ENCODE peak calls at places on chromosome 1, in ten cellular contexts. One of them, this sample, is unnamed. For H3K4me1, the result is how much of the 10 kb centered on the place peaks cover.

GRCh38 chr1:44084998-44085675 is 33.5 kb upstream of the KLF17 start:
- DNase-seq in tibial nerve: no peak
- DNase-seq in ovary: no peak
- DNase-seq in endodermal cell: no peak
- DNase-seq in Peyer's patch: no peak
- DNase-seq in left ventricle myocardium inferior: no peak
- DNase-seq in IMR-90: peak
- DNase-seq in astrocyte: peak
- DNase-seq in uterus: no peak
- DNase-seq in MM.1S: no peak
- DNase-seq in this sample: no peak

GRCh38 chr1:76474922-76475321 is 392.4 kb upstream of the ST6GALNAC5 start:
- DNase-seq in tibial nerve: no peak
- DNase-seq in ovary: no peak
- DNase-seq in endodermal cell: no peak
- DNase-seq in Peyer's patch: no peak
- DNase-seq in left ventricle myocardium inferior: no peak
- DNase-seq in IMR-90: no peak
- DNase-seq in astrocyte: no peak
- DNase-seq in uterus: no peak
- DNase-seq in MM.1S: no peak
- DNase-seq in this sample: no peak

GRCh38 chr1:3886691-3887090 is 13.4 kb downstream of the C1orf174 start:
- DNase-seq in tibial nerve: no peak
- DNase-seq in ovary: no peak
- DNase-seq in endodermal cell: no peak
- DNase-seq in Peyer's patch: no peak
- DNase-seq in left ventricle myocardium inferior: no peak
- DNase-seq in IMR-90: no peak
- DNase-seq in astrocyte: no peak
- DNase-seq in uterus: no peak
- DNase-seq in MM.1S: no peak
- DNase-seq in this sample: no peak

GRCh38 chr1:116164056-116164889 is 53.1 kb downstream of the MAB21L3 start:
- DNase-seq in tibial nerve: no peak
- DNase-seq in ovary: no peak
- DNase-seq in endodermal cell: peak
- DNase-seq in Peyer's patch: no peak
- DNase-seq in left ventricle myocardium inferior: peak
- DNase-seq in IMR-90: no peak
- DNase-seq in astrocyte: no peak
- DNase-seq in uterus: no peak
- DNase-seq in MM.1S: no peak
- DNase-seq in this sample: peak

GRCh38 chr1:229563241-229563640 is 4.7 kb upstream of the ABCB10 start:
- DNase-seq in tibial nerve: no peak
- DNase-seq in ovary: no peak
- DNase-seq in endodermal cell: peak
- DNase-seq in Peyer's patch: no peak
- DNase-seq in left ventricle myocardium inferior: no peak
- DNase-seq in IMR-90: no peak
- DNase-seq in astrocyte: no peak
- DNase-seq in uterus: no peak
- DNase-seq in MM.1S: no peak
- DNase-seq in this sample: no peak

GRCh38 chr1:222073307-222073995 is 331.6 kb upstream of the DUSP10 start:
- DNase-seq in tibial nerve: no peak
- DNase-seq in ovary: no peak
- DNase-seq in endodermal cell: no peak
- DNase-seq in Peyer's patch: no peak
- DNase-seq in left ventricle myocardium inferior: no peak
- DNase-seq in IMR-90: peak
- DNase-seq in astrocyte: peak
- DNase-seq in uterus: no peak
- DNase-seq in MM.1S: no peak
- DNase-seq in this sample: no peak

GRCh38 chr1:39915499-39916129 is 13.9 kb upstream of the MYCL start:
- DNase-seq in tibial nerve: no peak
- DNase-seq in ovary: no peak
- DNase-seq in endodermal cell: no peak
- DNase-seq in Peyer's patch: no peak
- DNase-seq in left ventricle myocardium inferior: no peak
- DNase-seq in IMR-90: no peak
- DNase-seq in astrocyte: no peak
- DNase-seq in uterus: no peak
- DNase-seq in MM.1S: no peak
- DNase-seq in this sample: no peak

GRCh38 chr1:25030674-25031589 is 100.9 kb upstream of the RUNX3 start:
- DNase-seq in tibial nerve: no peak
- DNase-seq in ovary: no peak
- DNase-seq in endodermal cell: no peak
- DNase-seq in Peyer's patch: peak
- DNase-seq in left ventricle myocardium inferior: no peak
- DNase-seq in IMR-90: peak
- DNase-seq in astrocyte: peak
- DNase-seq in uterus: no peak
- DNase-seq in MM.1S: no peak
- DNase-seq in this sample: no peak

GRCh38 chr1:19074902-19075721 is 118.6 kb upstream of the IFFO2 start:
- DNase-seq in tibial nerve: no peak
- DNase-seq in ovary: no peak
- DNase-seq in endodermal cell: no peak
- DNase-seq in Peyer's patch: no peak
- DNase-seq in left ventricle myocardium inferior: no peak
- DNase-seq in IMR-90: no peak
- DNase-seq in astrocyte: peak
- DNase-seq in uterus: no peak
- DNase-seq in MM.1S: no peak
- DNase-seq in this sample: no peak
- H3K4me1 ChIP-seq in tibial nerve: under half
- H3K4me1 ChIP-seq in ovary: under half
- H3K4me1 ChIP-seq in endodermal cell: under half
- H3K4me1 ChIP-seq in Peyer's patch: under half
- H3K4me1 ChIP-seq in left ventricle myocardium inferior: under half
- H3K4me1 ChIP-seq in IMR-90: under half
- H3K4me1 ChIP-seq in astrocyte: under half
- H3K4me1 ChIP-seq in uterus: under half
- H3K4me1 ChIP-seq in MM.1S: under half
- H3K4me1 ChIP-seq in this sample: under half

GRCh38 chr1:153352523-153352922 is 3.9 kb upstream of the PGLYRP4 start:
- DNase-seq in tibial nerve: no peak
- DNase-seq in ovary: peak
- DNase-seq in endodermal cell: peak
- DNase-seq in Peyer's patch: peak
- DNase-seq in left ventricle myocardium inferior: peak
- DNase-seq in IMR-90: peak
- DNase-seq in astrocyte: peak
- DNase-seq in uterus: peak
- DNase-seq in MM.1S: peak
- DNase-seq in this sample: peak

GRCh38 chr1:153354515-153355193 is 3.0 kb upstream of the S100A9 start:
- DNase-seq in tibial nerve: no peak
- DNase-seq in ovary: no peak
- DNase-seq in endodermal cell: peak
- DNase-seq in Peyer's patch: no peak
- DNase-seq in left ventricle myocardium inferior: no peak
- DNase-seq in IMR-90: no peak
- DNase-seq in astrocyte: no peak
- DNase-seq in uterus: no peak
- DNase-seq in MM.1S: no peak
- DNase-seq in this sample: no peak

GRCh38 chr1:153355445-153356071 is 2.1 kb upstream of the S100A9 start:
- DNase-seq in tibial nerve: no peak
- DNase-seq in ovary: no peak
- DNase-seq in endodermal cell: peak
- DNase-seq in Peyer's patch: no peak
- DNase-seq in left ventricle myocardium inferior: peak
- DNase-seq in IMR-90: peak
- DNase-seq in astrocyte: peak
- DNase-seq in uterus: peak
- DNase-seq in MM.1S: peak
- DNase-seq in this sample: peak

GRCh38 chr1:153356392-153357075 is 1.1 kb upstream of the S100A9 start:
- DNase-seq in tibial nerve: no peak
- DNase-seq in ovary: no peak
- DNase-seq in endodermal cell: peak
- DNase-seq in Peyer's patch: no peak
- DNase-seq in left ventricle myocardium inferior: no peak
- DNase-seq in IMR-90: no peak
- DNase-seq in astrocyte: no peak
- DNase-seq in uterus: no peak
- DNase-seq in MM.1S: no peak
- DNase-seq in this sample: no peak

DNA sequence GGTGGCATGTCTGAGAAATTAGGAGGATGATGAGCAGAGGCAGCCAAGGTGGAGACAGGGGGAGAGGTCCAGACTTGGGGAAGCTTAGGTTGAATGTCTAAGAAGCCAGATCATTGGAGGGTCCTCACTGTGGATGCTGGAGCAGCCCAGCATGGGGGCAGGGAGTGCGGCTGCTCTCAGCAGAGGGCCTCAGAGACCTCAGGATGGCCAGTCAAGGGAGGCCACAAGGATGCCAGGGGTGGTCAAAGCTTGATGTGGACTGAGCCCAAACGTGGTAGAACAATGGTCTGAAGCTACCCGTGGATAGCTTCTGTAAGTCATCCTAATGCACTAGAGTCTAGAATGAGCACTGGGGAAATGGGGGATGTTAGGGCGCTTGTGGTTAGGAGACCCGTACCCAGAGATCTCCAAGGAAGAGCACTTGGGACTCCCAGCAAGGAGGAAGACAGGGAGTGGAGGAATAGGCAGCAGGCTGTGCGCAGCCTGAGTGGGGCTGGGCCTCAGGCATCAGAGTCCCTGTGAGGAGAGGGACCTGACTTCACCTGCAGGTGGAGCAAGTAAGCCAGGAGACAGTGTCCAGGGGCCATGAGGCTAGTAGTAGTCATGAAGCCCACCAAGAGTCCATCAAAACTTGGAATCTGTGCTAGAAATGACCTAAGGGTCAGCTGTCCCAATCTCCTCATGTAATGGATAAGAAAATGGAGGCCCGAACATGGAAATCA is 4.3 kb upstream of the S100A9 start:
- DNase-seq in tibial nerve: no peak
- DNase-seq in ovary: no peak
- DNase-seq in endodermal cell: peak
- DNase-seq in Peyer's patch: no peak
- DNase-seq in left ventricle myocardium inferior: no peak
- DNase-seq in IMR-90: no peak
- DNase-seq in astrocyte: peak
- DNase-seq in uterus: no peak
- DNase-seq in MM.1S: no peak
- DNase-seq in this sample: no peak
- TF ChIP-seq CTCF in tibial nerve: peak
- TF ChIP-seq CTCF in ovary: no peak
- TF ChIP-seq CTCF in endodermal cell: peak
- TF ChIP-seq CTCF in Peyer's patch: no peak
- TF ChIP-seq CTCF in left ventricle myocardium inferior: peak
- TF ChIP-seq CTCF in IMR-90: peak
- TF ChIP-seq CTCF in astrocyte: peak
- TF ChIP-seq CTCF in uterus: no peak
- TF ChIP-seq CTCF in MM.1S: peak
- TF ChIP-seq CTCF in this sample: no peak

DNA sequence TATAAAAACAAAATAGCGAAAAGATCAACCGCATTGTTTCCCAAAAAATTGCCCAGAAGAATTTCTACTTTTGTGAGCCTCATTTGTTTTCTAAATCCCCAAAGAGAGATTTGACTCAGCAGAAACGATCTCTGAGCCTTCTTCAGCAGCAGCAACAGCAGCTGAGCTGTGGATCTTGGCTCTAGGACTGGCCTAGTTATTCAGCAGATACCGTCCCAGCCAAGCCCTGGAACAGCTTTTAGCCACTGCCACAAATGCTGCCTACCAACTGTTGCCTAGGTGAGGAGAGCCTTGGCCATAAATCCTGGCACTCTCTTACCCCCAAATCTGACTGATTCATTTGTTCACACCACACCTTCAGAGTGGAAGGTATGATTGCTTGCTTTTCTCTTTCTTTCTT is 320.1 kb downstream of the TGFB2 start:
- DNase-seq in tibial nerve: peak
- DNase-seq in ovary: peak
- DNase-seq in endodermal cell: no peak
- DNase-seq in Peyer's patch: no peak
- DNase-seq in left ventricle myocardium inferior: peak
- DNase-seq in IMR-90: peak
- DNase-seq in astrocyte: peak
- DNase-seq in uterus: peak
- DNase-seq in MM.1S: no peak
- DNase-seq in this sample: peak
- H3K27ac ChIP-seq in tibial nerve: no peak
- H3K27ac ChIP-seq in ovary: no peak
- H3K27ac ChIP-seq in endodermal cell: no peak
- H3K27ac ChIP-seq in Peyer's patch: no peak
- H3K27ac ChIP-seq in left ventricle myocardium inferior: no peak
- H3K27ac ChIP-seq in IMR-90: peak
- H3K27ac ChIP-seq in astrocyte: peak
- H3K27ac ChIP-seq in uterus: peak
- H3K27ac ChIP-seq in MM.1S: no peak
- H3K27ac ChIP-seq in this sample: peak

GRCh38 chr1:89125571-89126233 is at the start of gene GBP2:
- DNase-seq in tibial nerve: no peak
- DNase-seq in ovary: no peak
- DNase-seq in endodermal cell: no peak
- DNase-seq in Peyer's patch: peak
- DNase-seq in left ventricle myocardium inferior: no peak
- DNase-seq in IMR-90: peak
- DNase-seq in astrocyte: peak
- DNase-seq in uterus: no peak
- DNase-seq in MM.1S: peak
- DNase-seq in this sample: no peak

GRCh38 chr1:89126602-89127001 is 688 bp upstream of the GBP2 start:
- DNase-seq in tibial nerve: no peak
- DNase-seq in ovary: no peak
- DNase-seq in endodermal cell: no peak
- DNase-seq in Peyer's patch: no peak
- DNase-seq in left ventricle myocardium inferior: no peak
- DNase-seq in IMR-90: no peak
- DNase-seq in astrocyte: peak
- DNase-seq in uterus: no peak
- DNase-seq in MM.1S: no peak
- DNase-seq in this sample: no peak

GRCh38 chr1:89130716-89131115 is 4.8 kb upstream of the GBP2 start:
- DNase-seq in tibial nerve: no peak
- DNase-seq in ovary: no peak
- DNase-seq in endodermal cell: no peak
- DNase-seq in Peyer's patch: no peak
- DNase-seq in left ventricle myocardium inferior: no peak
- DNase-seq in IMR-90: no peak
- DNase-seq in astrocyte: peak
- DNase-seq in uterus: no peak
- DNase-seq in MM.1S: no peak
- DNase-seq in this sample: no peak

GRCh38 chr1:89121641-89122040 is 4.3 kb downstream of the GBP2 start:
- DNase-seq in tibial nerve: no peak
- DNase-seq in ovary: no peak
- DNase-seq in endodermal cell: no peak
- DNase-seq in Peyer's patch: no peak
- DNase-seq in left ventricle myocardium inferior: no peak
- DNase-seq in IMR-90: no peak
- DNase-seq in astrocyte: no peak
- DNase-seq in uterus: no peak
- DNase-seq in MM.1S: no peak
- DNase-seq in this sample: no peak

DNA sequence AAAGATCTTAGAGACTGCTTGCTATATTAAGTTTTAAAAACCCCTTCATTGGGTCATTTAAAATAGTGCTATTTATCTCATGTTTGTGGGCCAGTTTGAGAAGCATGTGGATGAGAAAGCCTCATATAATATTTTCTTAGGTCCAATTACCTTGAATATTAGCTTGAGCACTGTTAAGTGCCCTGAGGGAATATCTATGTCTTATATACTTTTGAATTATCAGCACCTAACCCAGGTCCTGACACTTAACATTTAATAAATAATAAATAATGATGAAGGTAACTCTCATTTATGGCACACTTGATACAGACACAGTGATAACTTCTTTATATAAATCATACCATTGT is 293 bp upstream of the GBP2 start:
- DNase-seq in tibial nerve: no peak
- DNase-seq in ovary: no peak
- DNase-seq in endodermal cell: no peak
- DNase-seq in Peyer's patch: no peak
- DNase-seq in left ventricle myocardium inferior: no peak
- DNase-seq in IMR-90: no peak
- DNase-seq in astrocyte: no peak
- DNase-seq in uterus: no peak
- DNase-seq in MM.1S: no peak
- DNase-seq in this sample: no peak
- H3K4me1 ChIP-seq in tibial nerve: under half
- H3K4me1 ChIP-seq in ovary: under half
- H3K4me1 ChIP-seq in endodermal cell: under half
- H3K4me1 ChIP-seq in Peyer's patch: under half
- H3K4me1 ChIP-seq in left ventricle myocardium inferior: half or more
- H3K4me1 ChIP-seq in IMR-90: under half
- H3K4me1 ChIP-seq in astrocyte: under half
- H3K4me1 ChIP-seq in uterus: under half
- H3K4me1 ChIP-seq in MM.1S: under half
- H3K4me1 ChIP-seq in this sample: under half